ENCODE peak calls at places on chromosomes 11 and 22, in four cellular contexts. B is stomach, H is endothelial cell of umbilical vein, O is esophagus squamous epithelium. Q is an unnamed sample.

GRCh38 chr11:75239551-75240290 is 853 bp upstream of the TPBGL start:
- DNase-seq in B (peak; percentile 17), H (no peak), O (no peak), Q (no peak)

GRCh38 chr11:122344281-122344680 is 228.3 kb upstream of the BLID start:
- DNase-seq in B (no peak), H (peak; percentile 8), O (no peak), Q (no peak)

GRCh38 chr11:77322506-77322905 is 21.0 kb upstream of the GDPD4 start:
- DNase-seq in B (no peak), H (no peak), O (no peak), Q (no peak)

GRCh38 chr22:31627223-31627731 is 34.7 kb downstream of the PISD start:
- DNase-seq in B (peak; percentile 37), H (peak; percentile 17), O (no peak), Q (no peak)

GRCh38 chr11:94507485-94507884 is 4.8 kb upstream of the C11orf97 start:
- DNase-seq in B (no peak), H (no peak), O (no peak), Q (no peak)

GRCh38 chr22:24772493-24773220 is 1.9 kb downstream of the PIWIL3 start:
- DNase-seq in B (no peak), H (peak; percentile 28), O (no peak), Q (no peak)

GRCh38 chr11:64445651-64446050 is 86.7 kb downstream of the RPS6KA4 start:
- DNase-seq in B (no peak), H (no peak), O (no peak), Q (no peak)

GRCh38 chr11:83047515-83048225 is 24.0 kb downstream of the RAB30 start:
- DNase-seq in B (no peak), H (peak; percentile 79), O (no peak), Q (no peak)

GRCh38 chr11:61828629-61829407 is 718 bp downstream of the FADS2 start:
- DNase-seq in B (no peak), H (peak; percentile 59), O (no peak), Q (peak; percentile 76)

DNA sequence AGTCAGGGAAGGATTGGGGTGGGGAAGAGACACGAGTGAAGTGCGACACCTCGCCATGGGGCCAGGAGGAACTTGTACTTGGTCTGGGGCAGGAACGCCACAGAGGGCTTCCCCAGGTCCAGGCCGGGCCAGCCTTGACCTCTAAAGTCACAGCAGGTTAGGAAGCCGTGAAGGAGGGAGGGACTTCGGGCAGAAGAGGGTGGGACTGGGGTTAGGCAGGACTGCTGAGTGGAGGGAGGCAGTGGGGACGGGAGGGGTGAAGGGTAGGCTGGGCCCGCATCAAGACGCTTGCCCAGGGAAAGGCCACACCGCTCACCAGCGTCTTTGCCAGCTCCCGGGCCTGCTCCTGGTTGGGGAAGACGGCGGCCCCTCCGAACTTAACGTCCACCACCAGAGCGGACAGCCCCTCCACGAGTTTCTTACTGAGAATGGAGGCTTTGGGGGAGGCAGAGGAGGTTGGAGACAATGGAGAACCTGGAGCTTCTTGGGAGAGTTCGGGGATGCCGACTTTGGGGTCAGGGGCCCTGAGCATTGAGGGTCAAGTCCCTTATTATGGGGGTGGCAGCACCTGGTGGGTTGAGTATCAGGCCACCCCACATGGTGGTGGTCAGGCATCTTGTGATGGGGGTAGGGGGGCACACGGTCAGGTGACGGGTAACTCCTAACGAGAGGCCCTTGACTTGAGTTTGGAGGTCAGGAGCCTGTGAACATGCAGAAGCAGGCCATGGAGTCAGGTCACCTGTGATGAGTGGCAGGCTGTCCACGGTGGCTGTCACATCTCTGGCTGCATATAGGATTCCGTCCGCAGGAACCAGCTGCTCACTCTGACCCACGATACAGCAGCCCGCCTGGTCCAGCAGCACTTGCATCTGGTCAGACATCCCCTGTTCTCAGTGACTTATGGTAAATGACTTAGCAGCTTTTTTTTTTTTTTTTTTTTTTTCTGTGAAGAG is 1.7 kb upstream of the SCO2 start:
- DNase-seq in B (peak; percentile 72), H (no peak), O (no peak), Q (peak; percentile 63)
- TF ChIP-seq POLR2A in B (no peak), H (no peak), O (no peak), Q (no peak)

GRCh38 chr22:20130319-20130718 is 1.3 kb upstream of the ZDHHC8 start:
- DNase-seq in B (no peak), H (no peak), O (no peak), Q (no peak)

GRCh38 chr22:20127869-20128618 is 3.6 kb upstream of the ZDHHC8 start:
- DNase-seq in B (no peak), H (no peak), O (no peak), Q (no peak)

GRCh38 chr22:20128619-20128901 is 3.0 kb upstream of the ZDHHC8 start:
- DNase-seq in B (no peak), H (no peak), O (no peak), Q (no peak)

GRCh38 chr22:20129747-20130014 is 1.9 kb upstream of the ZDHHC8 start:
- DNase-seq in B (no peak), H (no peak), O (no peak), Q (no peak)

GRCh38 chr22:20128902-20129746 is 2.5 kb upstream of the ZDHHC8 start:
- DNase-seq in B (peak; percentile 37), H (peak; percentile 33), O (no peak), Q (no peak)
- TF ChIP-seq CTCF in B (no peak), H (peak; percentile 53), O (peak; percentile 29), Q (no peak)

GRCh38 chr22:37639771-37640590 is 512 bp downstream of the SH3BP1 start:
- DNase-seq in B (no peak), H (no peak), O (no peak), Q (no peak)
- TF ChIP-seq POLR2A in B (no peak), H (no peak), O (no peak), Q (no peak)

GRCh38 chr11:15212876-15213275 is 98.2 kb downstream of the INSC start:
- DNase-seq in B (no peak), H (no peak), O (no peak), Q (no peak)

GRCh38 chr11:15213471-15214231 is 98.9 kb downstream of the INSC start:
- DNase-seq in B (no peak), H (no peak), O (no peak), Q (no peak)

GRCh38 chr11:15216678-15217077 is 102.0 kb downstream of the INSC start:
- DNase-seq in B (no peak), H (no peak), O (no peak), Q (no peak)
- TF ChIP-seq CTCF in B (no peak), H (no peak), O (no peak), Q (no peak)

Q was measured in heart left ventricle.